ENCODE peak calls at places on chromosomes 11 and 22, in six cellular contexts. Q is OCI-LY7, S is GM23338, Y is HCT116, H is hepatocyte, F is MM.1S. C is an unnamed sample.

GRCh38 chr11:10858505-10859360 is 880 bp upstream of the ZBED5 start:
- DNase-seq in Q (peak; percentile 56), S (peak; percentile 86), Y (no peak), H (peak; percentile 77), F (peak; percentile 67), C (peak; percentile 80)

GRCh38 chr11:88348870-88349269 is 11.3 kb upstream of the CTSC start:
- DNase-seq in Q (no peak), S (no peak), Y (no peak), H (no peak), F (no peak), C (no peak)

GRCh38 chr22:27919943-27920755 is 1.1 kb upstream of the PITPNB start:
- DNase-seq in Q (no peak), S (peak; percentile 78), Y (no peak), H (peak; percentile 57), F (no peak), C (peak; percentile 69)

GRCh38 chr22:31853736-31854500 is 90.4 kb upstream of the YWHAH start:
- DNase-seq in Q (no peak), S (no peak), Y (no peak), H (no peak), F (no peak), C (peak; percentile 28)

GRCh38 chr11:108733479-108734116 is 68.7 kb downstream of the DDX10 start:
- DNase-seq in Q (no peak), S (peak; percentile 11), Y (no peak), H (no peak), F (no peak), C (peak; percentile 70)

GRCh38 chr22:41401781-41402648 is 20.3 kb downstream of the TEF start:
- DNase-seq in Q (no peak), S (no peak), Y (no peak), H (peak; percentile 50), F (no peak), C (peak; percentile 82)

GRCh38 chr11:78564037-78564888 is 10.4 kb downstream of the NARS2 start:
- DNase-seq in Q (peak; percentile 73), S (peak; percentile 84), Y (peak; percentile 51), H (peak; percentile 81), F (peak; percentile 72), C (peak; percentile 73)

GRCh38 chr11:890794-891600 is 19.6 kb downstream of the CHID1 start:
- DNase-seq in Q (no peak), S (no peak), Y (no peak), H (no peak), F (no peak), C (no peak)

GRCh38 chr11:17272823-17273222 is 3.7 kb upstream of the NUCB2 start:
- DNase-seq in Q (no peak), S (no peak), Y (no peak), H (no peak), F (peak; percentile 24), C (no peak)

GRCh38 chr11:32333335-32333991 is 101.9 kb downstream of the WT1 start:
- DNase-seq in Q (no peak), S (peak; percentile 81), Y (no peak), H (peak; percentile 77), F (no peak), C (peak; percentile 72)

GRCh38 chr11:14541180-14541579 is 21.0 kb upstream of the PSMA1 start:
- DNase-seq in Q (no peak), S (no peak), Y (no peak), H (no peak), F (no peak), C (no peak)

GRCh38 chr11:125692887-125693286 is 12.2 kb upstream of the ACRV1 start:
- DNase-seq in Q (no peak), S (no peak), Y (no peak), H (no peak), F (no peak), C (no peak)

GRCh38 chr11:8799273-8799672 is 111.7 kb upstream of the AKIP1 start:
- DNase-seq in Q (no peak), S (no peak), Y (no peak), H (no peak), F (peak; percentile 33), C (no peak)

GRCh38 chr22:38953577-38954413 is 3.6 kb upstream of the APOBEC3A start:
- DNase-seq in Q (no peak), S (no peak), Y (no peak), H (peak; percentile 51), F (peak; percentile 86), C (peak; percentile 45)

GRCh38 chr11:6646631-6647281 is 8.9 kb downstream of the DCHS1 start:
- DNase-seq in Q (peak; percentile 73), S (peak; percentile 29), Y (no peak), H (peak; percentile 74), F (no peak), C (peak; percentile 63)

GRCh38 chr11:128725630-128726461 is 32.0 kb downstream of the FLI1 start:
- DNase-seq in Q (peak; percentile 95), S (no peak), Y (no peak), H (no peak), F (peak; percentile 97), C (peak; percentile 53)

GRCh38 chr22:44091021-44091721 is 67.1 kb downstream of the PARVB start:
- DNase-seq in Q (peak; percentile 21), S (peak; percentile 54), Y (peak; percentile 6), H (peak; percentile 28), F (no peak), C (peak; percentile 43)

GRCh38 chr11:14193644-14194043 is 165.3 kb downstream of the RRAS2 start:
- DNase-seq in Q (no peak), S (peak; percentile 38), Y (no peak), H (no peak), F (no peak), C (no peak)

GRCh38 chr11:62921573-62922188 is 518 bp upstream of the CHRM1 start:
- DNase-seq in Q (no peak), S (no peak), Y (no peak), H (no peak), F (no peak), C (peak; percentile 78)

GRCh38 chr11:45511566-45511965 is 153.9 kb downstream of the CHST1 start:
- DNase-seq in Q (no peak), S (no peak), Y (no peak), H (no peak), F (no peak), C (no peak)

GRCh38 chr11:60594998-60595637 is 79.9 kb downstream of the MS4A13 start:
- DNase-seq in Q (no peak), S (no peak), Y (no peak), H (peak; percentile 43), F (no peak), C (no peak)

GRCh38 chr22:40397436-40397835 is 27.0 kb downstream of the SGSM3 start:
- DNase-seq in Q (no peak), S (peak; percentile 48), Y (no peak), H (no peak), F (no peak), C (no peak)

GRCh38 chr22:37187891-37188761 is at the start of gene C1QTNF6:
- DNase-seq in Q (no peak), S (peak; percentile 79), Y (no peak), H (peak; percentile 77), F (no peak), C (peak; percentile 43)
- TF ChIP-seq EZH2phosphoT487 in Q (no peak), S (no peak), Y (no peak), H (no peak), F (no peak), C (no peak)

GRCh38 chr22:46619240-46619829 is 851 bp upstream of the GRAMD4 start:
- DNase-seq in Q (no peak), S (no peak), Y (no peak), H (no peak), F (no peak), C (no peak)
- H3K4me2 ChIP-seq in Q (no peak overlapping the region), S (no peak overlapping the region), Y (no peak overlapping the region), H (no peak overlapping the region), F (no peak overlapping the region), C (no peak overlapping the region)

GRCh38 chr11:36499325-36499724 is 10.7 kb downstream of the TRAF6 start:
- DNase-seq in Q (no peak), S (no peak), Y (no peak), H (no peak), F (peak; percentile 27), C (no peak)

GRCh38 chr11:36498721-36499120 is 11.4 kb downstream of the TRAF6 start:
- DNase-seq in Q (no peak), S (no peak), Y (no peak), H (no peak), F (no peak), C (no peak)

GRCh38 chr11:36500315-36500721 is 9.8 kb downstream of the TRAF6 start:
- DNase-seq in Q (no peak), S (no peak), Y (no peak), H (peak; percentile 77), F (peak; percentile 63), C (peak; percentile 94)

GRCh38 chr11:36501236-36501635 is 8.8 kb downstream of the TRAF6 start:
- DNase-seq in Q (no peak), S (no peak), Y (no peak), H (no peak), F (no peak), C (no peak)
- TF ChIP-seq EZH2phosphoT487 in Q (no peak), S (no peak), Y (no peak), H (no peak), F (no peak), C (no peak)

GRCh38 chr22:22609271-22609670 is 35.1 kb upstream of the GGTLC2 start:
- DNase-seq in Q (no peak), S (no peak), Y (no peak), H (no peak), F (no peak), C (peak; percentile 4)

GRCh38 chr22:22600862-22601261 is 41.8 kb upstream of the PRAME start:
- DNase-seq in Q (no peak), S (no peak), Y (no peak), H (no peak), F (no peak), C (no peak)

GRCh38 chr22:22605074-22605404 is 39.4 kb upstream of the GGTLC2 start:
- DNase-seq in Q (peak; percentile 40), S (no peak), Y (no peak), H (no peak), F (no peak), C (no peak)

GRCh38 chr22:22603470-22603947 is 40.9 kb upstream of the GGTLC2 start:
- DNase-seq in Q (no peak), S (no peak), Y (no peak), H (no peak), F (no peak), C (no peak)

DNA sequence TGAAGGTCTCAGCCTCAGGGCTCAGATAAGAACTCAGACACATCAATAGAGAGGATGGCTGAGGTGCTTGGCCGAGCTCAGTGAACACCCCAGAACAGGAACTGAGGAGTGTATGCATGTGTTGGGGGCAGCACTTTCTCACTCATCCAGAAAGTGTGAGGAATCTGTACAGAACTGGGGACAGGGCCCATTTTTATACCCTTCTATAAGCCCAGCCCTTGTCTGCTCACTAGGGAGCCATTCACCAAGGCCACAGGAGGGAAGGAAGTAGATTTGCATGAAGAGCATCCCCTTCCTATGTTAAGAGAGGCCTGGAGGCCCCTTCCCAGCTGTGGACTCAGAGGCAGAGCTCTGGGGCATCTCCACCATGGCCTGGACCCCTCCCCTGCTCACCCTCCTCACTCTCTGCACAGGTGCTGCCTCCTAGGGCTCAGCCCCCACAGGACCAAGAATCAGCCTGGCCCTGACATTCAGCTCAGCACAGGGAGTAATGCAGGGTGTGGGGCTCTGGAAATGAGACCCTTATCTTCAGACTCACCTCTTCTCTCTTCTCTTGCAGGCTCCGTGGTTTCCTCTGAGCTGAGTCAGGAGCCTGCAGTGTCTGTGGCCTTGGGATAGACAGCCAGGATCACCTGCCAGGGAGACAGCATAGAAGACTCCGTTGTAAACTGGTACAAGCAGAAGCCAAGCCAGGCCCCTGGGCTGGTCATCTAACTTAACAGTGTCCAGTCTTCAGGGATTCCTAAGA is 39.9 kb upstream of the GGTLC2 start:
- DNase-seq in Q (peak; percentile 64), S (no peak), Y (no peak), H (no peak), F (no peak), C (no peak)
- H3K4me2 ChIP-seq in Q (peak overlapping the region; percentile 72), S (no peak overlapping the region), Y (no peak overlapping the region), H (no peak overlapping the region), F (no peak overlapping the region), C (no peak overlapping the region)